ENCODE peak calls at places on chromosomes 3 and 15, in six cellular contexts. B is prostate gland, P is cardiac muscle cell, H is IMR-90, Y is fibroblast of lung, U is vagina. I is an unnamed sample.
A peak's percentile ranks its signal among the peaks of the same experiment; 100 is the strongest.

GRCh38 chr3:54968546-54969172 is 40.8 kb upstream of the LRTM1 start:
- DNase-seq in P (peak; percentile 68), B (no peak), Y (peak; percentile 51), H (peak; percentile 91), U (no peak), I (no peak)

GRCh38 chr3:65144791-65145355 is 457.1 kb upstream of the ADAMTS9 start:
- DNase-seq in U (no peak), Y (peak; percentile 37), H (peak; percentile 12), P (peak; percentile 20), B (no peak), I (no peak)

GRCh38 chr15:62636823-62637320 is 405.7 kb upstream of the TPM1 start:
- DNase-seq in P (no peak), Y (no peak), B (no peak), H (no peak), U (no peak), I (no peak)

GRCh38 chr3:113897373-113897777 is 50.4 kb upstream of the ZDHHC23 start:
- DNase-seq in B (peak; percentile 50), Y (no peak), U (no peak), H (no peak), P (no peak), I (no peak)

GRCh38 chr15:101318147-101318809 is 23.2 kb upstream of the SNRPA1 start:
- DNase-seq in Y (no peak), U (no peak), B (no peak), H (no peak), P (no peak), I (peak; percentile 3)

GRCh38 chr3:122893754-122894668 is 99.1 kb downstream of the SLC49A4 start:
- DNase-seq in Y (no peak), U (no peak), H (peak; percentile 15), B (no peak), P (no peak), I (no peak)

GRCh38 chr3:196431193-196432136 is 762 bp downstream of the UBXN7 start:
- DNase-seq in U (no peak), H (peak; percentile 62), Y (peak; percentile 66), P (peak; percentile 69), B (peak; percentile 12), I (peak; percentile 33)

GRCh38 chr3:29406433-29406832 is 125.6 kb downstream of the RBMS3 start:
- DNase-seq in B (no peak), H (no peak), Y (peak; percentile 22), P (no peak), U (no peak), I (no peak)

GRCh38 chr3:55813268-55814097 is 326.4 kb upstream of the WNT5A start:
- DNase-seq in Y (no peak), B (no peak), U (no peak), H (no peak), P (no peak), I (no peak)

GRCh38 chr15:90760661-90761232 is 43.6 kb downstream of the BLM start:
- DNase-seq in B (no peak), P (no peak), H (no peak), U (no peak), Y (no peak), I (no peak)

GRCh38 chr3:113590983-113591382 is 58.6 kb downstream of the SIDT1 start:
- DNase-seq in B (no peak), U (no peak), H (no peak), Y (no peak), P (no peak), I (no peak)

GRCh38 chr3:73661262-73661661 is 36.5 kb upstream of the PDZRN3 start:
- DNase-seq in H (peak; percentile 98), Y (peak; percentile 55), B (no peak), P (peak; percentile 31), U (no peak), I (no peak)

GRCh38 chr3:195462308-195462610 is 19.4 kb upstream of the ACAP2 start:
- DNase-seq in U (no peak), B (no peak), Y (no peak), P (no peak), H (no peak), I (no peak)

GRCh38 chr3:112038863-112039262 is 4.3 kb downstream of the TMPRSS7 start:
- DNase-seq in B (no peak), P (peak; percentile 14), Y (no peak), H (peak; percentile 22), U (no peak), I (no peak)

GRCh38 chr15:68418611-68419161 is 13.3 kb downstream of the ITGA11 start:
- DNase-seq in U (no peak), B (peak; percentile 35), H (peak; percentile 88), Y (peak; percentile 90), P (peak; percentile 86), I (peak; percentile 60)

GRCh38 chr3:29764059-29764458 is 483.2 kb downstream of the RBMS3 start:
- DNase-seq in Y (peak; percentile 86), B (no peak), P (peak; percentile 87), H (peak; percentile 83), U (no peak), I (no peak)

GRCh38 chr15:81981888-81982287 is 63.9 kb downstream of the MEX3B start:
- DNase-seq in Y (peak; percentile 22), H (no peak), P (no peak), B (no peak), U (no peak), I (no peak)

GRCh38 chr15:69459063-69459462 is 6.4 kb downstream of the RPLP1 start:
- DNase-seq in U (no peak), H (no peak), Y (no peak), P (no peak), B (no peak), I (no peak)

GRCh38 chr3:165185707-165186327 is 10.4 kb downstream of the SLITRK3 start:
- DNase-seq in U (no peak), B (peak; percentile 37), H (peak; percentile 52), Y (peak; percentile 68), P (peak; percentile 75), I (peak; percentile 42)

GRCh38 chr3:6449099-6449498 is 411.8 kb upstream of the GRM7 start:
- DNase-seq in U (no peak), Y (no peak), H (no peak), B (no peak), P (no peak), I (no peak)

GRCh38 chr15:68203486-68203885 is 1.6 kb downstream of the CALML4 start:
- DNase-seq in H (no peak), U (no peak), P (no peak), Y (no peak), B (no peak), I (no peak)

GRCh38 chr3:120798346-120798745 is 55.8 kb downstream of the GTF2E1 start:
- DNase-seq in P (no peak), H (peak; percentile 16), B (no peak), Y (no peak), U (no peak), I (no peak)

GRCh38 chr3:153456831-153457545 is 295.0 kb downstream of the RAP2B start:
- DNase-seq in H (no peak), U (no peak), B (no peak), P (no peak), Y (no peak), I (no peak)

GRCh38 chr3:64620020-64620419 is 67.8 kb downstream of the ADAMTS9 start:
- DNase-seq in Y (no peak), B (no peak), P (no peak), U (no peak), H (no peak), I (no peak)

GRCh38 chr3:154115332-154115731 is 5.9 kb upstream of the ARHGEF26 start:
- DNase-seq in B (no peak), U (no peak), P (no peak), H (no peak), Y (no peak), I (no peak)

GRCh38 chr15:63059573-63060216 is 17.1 kb downstream of the TPM1 start:
- DNase-seq in B (no peak), P (no peak), U (no peak), H (no peak), Y (peak; percentile 85), I (no peak)

GRCh38 chr3:15033103-15033502 is 32.0 kb downstream of the MRPS25 start:
- DNase-seq in U (no peak), H (no peak), B (no peak), Y (no peak), P (no peak), I (no peak)

GRCh38 chr3:61862614-61863289 is 301.4 kb downstream of the PTPRG start:
- DNase-seq in B (no peak), Y (no peak), P (no peak), H (no peak), U (no peak), I (no peak)

DNA sequence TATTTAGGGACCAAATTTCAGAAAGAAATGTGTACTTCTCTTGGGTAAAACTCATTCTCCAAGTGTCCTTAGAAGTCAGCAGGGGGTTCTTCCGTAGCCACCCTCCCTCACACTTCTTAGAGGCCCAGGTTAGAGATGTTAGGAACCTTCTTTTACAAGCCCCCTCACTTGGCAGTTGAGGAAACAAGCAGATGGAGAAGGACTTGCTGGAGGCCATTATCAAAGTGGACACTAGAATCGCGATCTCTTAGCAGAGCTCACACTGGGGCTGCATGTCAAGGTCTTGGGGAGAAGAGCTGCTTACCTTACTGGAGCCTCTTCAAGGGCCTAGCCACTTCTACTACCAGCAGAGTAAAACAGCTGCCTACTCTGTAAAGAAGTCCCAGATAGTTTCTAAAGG is 69.4 kb upstream of the POLG start:
- DNase-seq in H (no peak), B (no peak), P (no peak), Y (no peak), U (no peak), I (no peak)
- H3K27me3 ChIP-seq in H (peaks cover 72% of the 10 kb centered on the region), B (peaks cover 55% of the 10 kb centered on the region), P (peaks cover 100% of the 10 kb centered on the region), Y (peaks cover 59% of the 10 kb centered on the region), U (peaks cover 16% of the 10 kb centered on the region), I (peaks cover 74% of the 10 kb centered on the region)

GRCh38 chr3:21551019-21551418 is 200.0 kb downstream of the ZNF385D start:
- DNase-seq in B (no peak), P (peak; percentile 19), H (no peak), Y (peak; percentile 28), U (no peak), I (no peak)
- H3K27me3 ChIP-seq in B (no peaks in the 10 kb centered on the region), P (no peaks in the 10 kb centered on the region), H (no peaks in the 10 kb centered on the region), Y (no peaks in the 10 kb centered on the region), U (no peaks in the 10 kb centered on the region), I (no peaks in the 10 kb centered on the region)

GRCh38 chr15:83284563-83285283 is at the start of gene BNC1:
- DNase-seq in Y (no peak), P (peak; percentile 43), U (no peak), H (no peak), B (no peak), I (no peak)
- H3K27me3 ChIP-seq in Y (no peaks in the 10 kb centered on the region), P (peaks cover 54% of the 10 kb centered on the region), U (peaks cover 10% of the 10 kb centered on the region), H (peaks cover 39% of the 10 kb centered on the region), B (peaks cover 3% of the 10 kb centered on the region), I (peaks cover 10% of the 10 kb centered on the region)

DNA sequence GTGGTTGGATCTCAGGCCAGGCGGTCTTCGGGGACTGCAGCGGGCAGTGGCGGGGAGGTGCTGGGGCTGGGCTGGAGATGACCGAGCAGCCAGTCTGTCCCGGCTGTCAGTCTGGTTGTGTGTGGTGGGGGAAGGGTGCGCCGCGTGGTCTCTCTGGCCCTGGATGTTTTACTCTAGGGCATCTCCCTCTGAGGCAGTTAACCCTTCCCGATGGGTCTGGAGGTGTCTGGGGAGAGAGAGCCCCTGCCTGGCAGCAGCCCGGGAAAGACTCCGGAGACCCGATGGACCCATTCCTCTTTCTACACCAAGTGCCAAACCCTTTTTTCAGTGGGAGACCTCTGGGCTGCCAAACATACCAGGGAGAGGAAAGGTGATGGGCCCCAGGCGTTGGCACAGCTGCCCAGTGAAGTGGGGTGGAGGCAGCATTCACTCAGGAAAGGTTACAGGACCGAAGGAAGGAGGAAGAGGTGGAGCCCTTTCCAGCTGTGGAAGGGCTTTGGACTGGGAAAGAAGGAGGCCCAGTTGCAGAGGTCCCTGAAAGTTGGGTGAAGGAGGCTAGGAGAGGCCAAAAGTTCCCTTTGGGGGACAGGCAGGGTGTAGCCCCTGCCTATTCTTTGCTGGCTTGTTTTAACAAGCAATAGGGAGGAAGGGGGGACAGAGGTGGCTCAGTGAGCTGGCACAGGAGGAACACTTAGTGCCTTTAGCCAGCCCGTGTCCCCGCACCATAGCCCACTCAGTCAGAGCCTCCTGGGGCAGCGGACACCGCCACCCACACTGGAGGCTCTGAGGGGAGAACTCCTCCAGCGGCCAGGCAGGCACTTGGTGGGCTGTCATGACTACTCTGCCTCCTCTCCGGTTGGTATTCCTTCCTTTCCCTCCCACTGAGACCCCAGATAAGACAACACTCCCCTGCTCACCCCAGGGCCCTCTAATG is 2.7 kb upstream of the BAHD1 start:
- DNase-seq in Y (no peak), H (no peak), P (no peak), U (no peak), B (no peak), I (no peak)
- H3K27me3 ChIP-seq in Y (peaks cover 69% of the 10 kb centered on the region), H (peaks cover 68% of the 10 kb centered on the region), P (peaks cover 18% of the 10 kb centered on the region), U (no peaks in the 10 kb centered on the region), B (no peaks in the 10 kb centered on the region), I (no peaks in the 10 kb centered on the region)